ENCODE peak calls at places on chromosomes 16 and 17, in nine cellular contexts. K is adrenal gland, N is GM13976, L is mucosa of descending colon, D is PC-3, Z is tibial nerve, P is retinal pigment epithelial cell, A is WTC11, W is chondrocyte. M is an unnamed sample.

GRCh38 chr17:81254955-81255717 is 16.0 kb downstream of the NDUFAF8 start:
- DNase-seq in K (peak; percentile 49), N (no peak), L (peak; percentile 90), D (peak; percentile 77), Z (peak; percentile 53), P (peak; percentile 65), A (peak; percentile 74), W (no peak), M (peak; percentile 95)

GRCh38 chr16:8323153-8323552 is 267.2 kb downstream of the TMEM114 start:
- DNase-seq in K (no peak), N (no peak), L (no peak), D (no peak), Z (no peak), P (no peak), A (no peak), W (no peak), M (no peak)

GRCh38 chr16:19348578-19349315 is 63.2 kb downstream of the CLEC19A start:
- DNase-seq in K (no peak), N (no peak), L (no peak), D (no peak), Z (no peak), P (peak; percentile 89), A (peak; percentile 58), W (no peak), M (no peak)

GRCh38 chr16:56538331-56538730 is 18.5 kb upstream of the BBS2 start:
- DNase-seq in K (no peak), N (no peak), L (no peak), D (no peak), Z (no peak), P (no peak), A (no peak), W (no peak), M (no peak)

GRCh38 chr16:24670623-24671454 is 58.6 kb upstream of the TNRC6A start:
- DNase-seq in K (peak; percentile 92), N (peak; percentile 65), L (peak; percentile 50), D (peak; percentile 14), Z (peak; percentile 15), P (peak; percentile 81), A (peak; percentile 34), W (no peak), M (no peak)

GRCh38 chr16:29821663-29822115 is 1.4 kb downstream of the MVP start:
- DNase-seq in K (peak; percentile 52), N (no peak), L (peak; percentile 59), D (peak; percentile 50), Z (no peak), P (peak; percentile 76), A (no peak), W (no peak), M (no peak)

GRCh38 chr17:63419949-63420867 is 25.9 kb downstream of the CYB561 start:
- DNase-seq in K (no peak), N (no peak), L (no peak), D (no peak), Z (no peak), P (no peak), A (no peak), W (no peak), M (no peak)

GRCh38 chr16:89134269-89134668 is 37.3 kb upstream of the CDH15 start:
- DNase-seq in K (no peak), N (no peak), L (peak; percentile 17), D (no peak), Z (no peak), P (no peak), A (no peak), W (peak; percentile 71), M (peak; percentile 56)

DNA sequence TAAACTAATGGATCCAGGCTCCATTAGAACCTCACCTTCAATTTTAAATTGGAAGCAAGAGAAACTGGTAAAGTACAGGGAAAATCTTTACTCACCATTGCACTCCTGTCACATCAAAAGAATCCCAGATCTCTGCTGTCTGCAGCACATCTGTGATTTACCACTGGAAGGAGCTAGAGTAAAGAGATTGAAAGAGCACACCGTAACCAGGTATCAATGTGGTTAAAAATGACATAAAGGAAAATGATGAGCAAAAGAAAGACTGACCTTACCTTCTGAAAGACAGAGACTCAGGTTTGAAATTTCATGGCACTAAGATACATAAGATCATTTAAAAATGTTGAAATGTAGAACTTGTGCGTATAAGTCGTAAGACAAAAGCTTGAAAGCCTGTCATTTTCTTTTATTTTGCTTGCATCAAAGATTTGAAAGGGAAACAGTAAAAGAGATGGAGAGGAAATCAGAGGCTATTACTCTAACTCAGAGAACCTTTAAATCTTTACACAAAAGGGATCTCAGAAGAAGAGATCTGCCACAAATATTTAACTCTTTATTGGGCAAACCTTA is 678.2 kb upstream of the GOT2 start:
- DNase-seq in K (no peak), N (no peak), L (no peak), D (peak; percentile 54), Z (no peak), P (no peak), A (no peak), W (no peak), M (no peak)
- TF ChIP-seq CTCF in K (no peak), N (no peak), L (no peak), D (peak; percentile 65), Z (no peak), P (peak; percentile 63), A (no peak), W (peak; percentile 81), M (peak; percentile 80)

GRCh38 chr17:74444406-74444805 is 12.5 kb downstream of the GPRC5C start:
- DNase-seq in K (peak; percentile 89), N (no peak), L (no peak), D (no peak), Z (peak; percentile 57), P (no peak), A (no peak), W (peak; percentile 76), M (no peak)

GRCh38 chr17:74445156-74445555 is 13.3 kb downstream of the GPRC5C start:
- DNase-seq in K (no peak), N (no peak), L (peak; percentile 48), D (no peak), Z (no peak), P (no peak), A (no peak), W (no peak), M (no peak)

GRCh38 chr17:74447628-74448159 is 15.8 kb downstream of the GPRC5C start:
- DNase-seq in K (no peak), N (no peak), L (peak; percentile 2), D (no peak), Z (no peak), P (no peak), A (no peak), W (no peak), M (no peak)

GRCh38 chr17:74448774-74449173 is 16.9 kb downstream of the GPRC5C start:
- DNase-seq in K (no peak), N (no peak), L (peak; percentile 40), D (no peak), Z (no peak), P (no peak), A (no peak), W (no peak), M (no peak)

DNA sequence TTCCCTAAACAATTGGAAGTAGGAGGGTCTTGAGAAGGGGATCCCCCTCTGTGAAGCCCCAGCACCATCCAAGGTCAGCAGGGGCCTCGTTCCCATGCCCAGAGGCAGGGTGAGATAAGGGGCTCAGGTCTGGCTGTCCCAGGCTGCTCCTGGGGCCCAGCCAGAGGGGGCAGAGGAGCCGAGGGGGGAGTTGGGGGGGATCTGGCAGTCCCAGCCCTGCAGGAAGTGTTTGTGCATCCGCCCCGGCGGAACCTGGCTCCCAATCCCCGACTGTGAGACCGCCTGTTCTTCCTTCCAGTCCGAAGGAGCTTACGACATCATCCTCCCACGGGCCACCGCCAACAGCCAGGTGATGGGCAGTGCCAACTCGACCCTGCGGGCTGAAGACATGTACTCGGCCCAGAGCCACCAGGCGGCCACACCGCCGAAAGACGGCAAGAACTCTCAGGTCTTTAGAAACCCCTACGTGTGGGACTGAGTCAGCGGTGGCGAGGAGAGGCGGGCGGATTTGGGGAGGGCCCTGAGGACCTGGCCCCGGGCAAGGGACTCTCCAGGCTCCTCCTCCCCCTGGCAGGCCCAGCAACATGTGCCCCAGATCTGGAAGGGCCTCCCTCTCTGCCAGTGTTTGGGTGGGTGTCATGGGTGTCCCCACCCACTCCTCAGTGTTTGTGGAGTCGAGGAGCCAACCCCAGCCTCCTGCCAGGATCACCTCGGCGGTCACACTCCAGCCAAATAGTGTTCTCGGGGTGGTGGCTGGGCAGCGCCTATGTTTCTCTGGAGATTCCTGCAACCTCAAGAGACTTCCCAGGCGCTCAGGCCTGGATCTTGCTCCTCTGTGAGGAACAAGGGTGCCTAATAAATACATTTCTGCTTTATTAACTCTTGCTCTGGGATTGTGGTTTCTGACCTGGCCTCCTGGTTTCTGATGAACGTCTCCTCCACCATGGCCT is 14.9 kb downstream of the GPRC5C start:
- DNase-seq in K (peak; percentile 24), N (peak; percentile 68), L (no peak), D (no peak), Z (peak; percentile 38), P (no peak), A (no peak), W (peak; percentile 82), M (peak; percentile 66)
- TF ChIP-seq CTCF in K (no peak), N (peak; percentile 10), L (no peak), D (no peak), Z (no peak), P (no peak), A (no peak), W (no peak), M (no peak)

GRCh38 chr17:40980594-40980993 is 3.5 kb downstream of the KRT40 start:
- DNase-seq in K (no peak), N (no peak), L (no peak), D (no peak), Z (no peak), P (no peak), A (no peak), W (no peak), M (no peak)

GRCh38 chr17:40980117-40980516 is 4.0 kb downstream of the KRT40 start:
- DNase-seq in K (no peak), N (no peak), L (no peak), D (no peak), Z (no peak), P (no peak), A (no peak), W (no peak), M (no peak)

GRCh38 chr17:40978752-40979151 is 5.4 kb downstream of the KRT40 start:
- DNase-seq in K (no peak), N (no peak), L (no peak), D (no peak), Z (no peak), P (no peak), A (no peak), W (no peak), M (no peak)

GRCh38 chr17:40974366-40974765 is 7.6 kb upstream of the KRT39 start:
- DNase-seq in K (no peak), N (no peak), L (no peak), D (no peak), Z (no peak), P (no peak), A (no peak), W (no peak), M (no peak)

DNA sequence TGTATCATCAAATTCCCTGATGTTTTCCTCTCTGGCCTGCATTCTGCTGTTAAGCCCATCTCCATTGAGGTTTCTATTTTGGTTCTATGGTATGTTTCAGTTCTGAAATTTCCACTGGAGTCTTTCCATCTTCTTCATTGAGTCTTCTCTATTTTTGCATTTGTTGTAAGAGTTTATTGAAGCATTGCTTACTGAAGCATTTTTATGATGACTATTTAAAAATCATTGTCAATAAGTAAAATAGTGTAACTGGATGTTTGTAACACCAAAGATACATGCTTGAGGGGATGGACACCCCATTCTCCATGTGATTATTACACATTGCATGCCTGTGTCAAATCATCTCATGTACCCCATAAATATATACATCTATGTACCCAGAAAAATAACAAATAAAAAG is 8.6 kb downstream of the KRT40 start:
- DNase-seq in K (no peak), N (no peak), L (no peak), D (no peak), Z (no peak), P (no peak), A (no peak), W (no peak), M (no peak)
- TF ChIP-seq CTCF in K (no peak), N (no peak), L (no peak), D (no peak), Z (no peak), P (no peak), A (no peak), W (no peak), M (no peak)

DNA sequence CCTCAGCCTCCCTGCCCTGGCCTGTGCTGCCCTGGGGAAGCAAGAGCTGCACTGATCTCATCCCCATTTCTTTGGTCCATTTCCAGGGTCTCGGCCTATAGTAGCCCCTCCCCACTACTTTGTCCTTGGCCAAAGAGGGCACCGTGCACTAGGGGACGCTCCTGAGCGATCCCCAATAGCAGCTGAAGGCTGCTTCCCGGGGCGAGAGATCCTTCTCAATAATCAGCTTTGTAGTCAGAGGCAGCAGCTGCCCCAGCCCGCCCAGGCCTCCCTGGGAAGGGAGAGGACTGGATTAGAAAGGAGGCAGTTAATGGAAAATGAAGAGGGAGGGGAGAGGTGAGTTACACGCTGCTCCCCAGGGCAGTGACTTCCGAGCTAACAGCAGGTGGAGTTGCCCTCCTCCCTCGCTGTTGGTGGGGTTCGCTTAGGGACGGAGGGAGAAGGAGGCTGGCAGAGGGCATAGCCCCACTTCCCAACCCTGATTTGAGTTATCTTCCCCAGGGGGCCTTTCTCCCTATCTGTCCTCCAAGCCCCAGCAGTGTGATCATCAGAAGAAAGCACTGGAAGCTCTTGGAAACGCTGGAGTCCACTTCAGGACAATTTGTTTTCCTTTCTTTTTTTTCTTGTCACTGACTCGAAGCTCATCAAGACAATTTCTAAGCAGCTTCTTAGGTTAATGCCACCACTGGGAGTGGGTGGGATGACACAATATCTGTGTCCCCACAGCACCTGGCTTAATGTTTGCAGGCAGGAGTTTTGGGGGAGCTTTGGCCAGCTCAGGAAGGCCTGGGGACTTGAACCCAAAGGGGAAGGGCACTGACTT is 2.6 kb downstream of the MXRA7 start:
- DNase-seq in K (peak; percentile 71), N (no peak), L (no peak), D (no peak), Z (no peak), P (no peak), A (peak; percentile 84), W (no peak), M (no peak)
- TF ChIP-seq CTCF in K (peak; percentile 44), N (no peak), L (no peak), D (no peak), Z (peak; percentile 23), P (peak; percentile 89), A (peak; percentile 37), W (peak; percentile 64), M (no peak)